ENCODE peak calls at places on chromosomes 11 and 22, in five cellular contexts. X, F, D, M and W are unnamed samples.

GRCh38 chr11:119363081-119363861 is 16.8 kb upstream of the MFRP start:
- DNase-seq in F (no peak), X (no peak), D (no peak), M (no peak), W (no peak)

GRCh38 chr22:40628354-40629042 is 8.0 kb downstream of the MRTFA start:
- DNase-seq in X (no peak), M (no peak), D (no peak), F (peak; percentile 57), W (peak; percentile 61)

GRCh38 chr11:2139118-2139490 is at the start of gene IGF2:
- DNase-seq in F (no peak), D (peak; percentile 58), X (peak; percentile 43), M (peak; percentile 84), W (no peak)

GRCh38 chr11:122155765-122156527 is 39.9 kb upstream of the BLID start:
- DNase-seq in M (no peak), D (no peak), F (no peak), X (no peak), W (no peak)

GRCh38 chr11:8080674-8081590 is at the start of gene TUB:
- DNase-seq in D (no peak), X (no peak), F (no peak), M (peak; percentile 97), W (no peak)

GRCh38 chr11:72969894-72970335 is 155.7 kb downstream of the ATG16L2 start:
- DNase-seq in M (no peak), X (no peak), F (peak; percentile 82), D (no peak), W (peak; percentile 88)

GRCh38 chr11:2688381-2689231 is 11.2 kb downstream of the KCNQ1OT1 start:
- DNase-seq in X (no peak), F (no peak), D (no peak), M (no peak), W (no peak)

GRCh38 chr11:11635456-11635855 is 13.7 kb upstream of the GALNT18 start:
- DNase-seq in F (no peak), X (no peak), D (no peak), M (no peak), W (no peak)

GRCh38 chr11:112227002-112227401 is 774 bp downstream of the PTS start:
- DNase-seq in X (no peak), D (peak; percentile 38), F (no peak), M (peak; percentile 35), W (peak; percentile 48)

GRCh38 chr22:20439556-20439927 is 1.9 kb upstream of the SCARF2 start:
- DNase-seq in F (no peak), D (no peak), X (no peak), M (no peak), W (no peak)

GRCh38 chr11:27058456-27058855 is 17.8 kb downstream of the BBOX1 start:
- DNase-seq in D (no peak), F (no peak), M (no peak), X (no peak), W (peak; percentile 6)

GRCh38 chr22:46830001-46830715 is 67.7 kb downstream of the TBC1D22A start:
- DNase-seq in M (peak; percentile 61), X (no peak), D (no peak), F (no peak), W (peak; percentile 52)

GRCh38 chr11:57131080-57131790 is 50.5 kb upstream of the LRRC55 start:
- DNase-seq in M (peak; percentile 25), X (peak; percentile 5), D (peak; percentile 24), F (no peak), W (peak; percentile 13)

GRCh38 chr11:121563900-121564822 is 111.4 kb upstream of the SORL1-AS1 start:
- DNase-seq in M (no peak), X (peak; percentile 50), D (no peak), F (no peak), W (peak; percentile 33)

GRCh38 chr11:96543177-96543576 is 153.4 kb downstream of the JRKL start:
- DNase-seq in D (no peak), X (no peak), F (no peak), M (no peak), W (no peak)

DNA sequence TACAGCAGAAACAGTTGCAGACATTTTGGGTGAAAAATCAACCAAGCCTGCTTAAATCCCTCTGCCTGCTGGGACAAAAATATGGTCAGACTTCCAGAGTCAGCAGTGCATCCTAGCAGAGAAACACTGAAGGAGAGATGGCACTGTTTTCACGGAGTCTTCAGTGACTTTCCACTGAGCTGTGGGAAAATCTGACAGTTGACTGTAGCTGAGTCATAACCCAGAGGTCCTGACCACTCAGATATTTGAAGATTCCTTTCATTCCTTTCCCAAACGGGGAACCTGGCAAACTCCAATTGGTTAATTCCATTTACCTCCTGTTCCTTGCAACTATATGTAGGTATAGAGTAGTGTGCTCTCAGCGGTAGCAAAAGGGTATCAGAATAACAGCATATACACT is 20.9 kb upstream of the UPB1 start:
- DNase-seq in X (peak; percentile 64), D (no peak), M (no peak), F (no peak), W (peak; percentile 92)
- TF ChIP-seq MXI1 in X (no peak), D (no peak), M (no peak), F (no peak), W (no peak)

GRCh38 chr22:49957826-49958461 is 2.6 kb upstream of the PIM3 start:
- DNase-seq in M (no peak), D (peak; percentile 30), X (no peak), F (no peak), W (no peak)
- H3K9ac ChIP-seq in M (no peak overlapping the region), D (no peak overlapping the region), X (peak overlapping the region; percentile 93), F (no peak overlapping the region), W (no peak overlapping the region)

GRCh38 chr11:18347471-18348125 is 25.2 kb downstream of the GTF2H1 start:
- DNase-seq in D (no peak), F (no peak), X (no peak), M (no peak), W (peak; percentile 92)

GRCh38 chr11:18352581-18352980 is 30.2 kb downstream of the GTF2H1 start:
- DNase-seq in M (no peak), F (no peak), D (no peak), X (no peak), W (peak; percentile 30)
- TF ChIP-seq MXI1 in M (no peak), F (no peak), D (no peak), X (no peak), W (no peak)

DNA sequence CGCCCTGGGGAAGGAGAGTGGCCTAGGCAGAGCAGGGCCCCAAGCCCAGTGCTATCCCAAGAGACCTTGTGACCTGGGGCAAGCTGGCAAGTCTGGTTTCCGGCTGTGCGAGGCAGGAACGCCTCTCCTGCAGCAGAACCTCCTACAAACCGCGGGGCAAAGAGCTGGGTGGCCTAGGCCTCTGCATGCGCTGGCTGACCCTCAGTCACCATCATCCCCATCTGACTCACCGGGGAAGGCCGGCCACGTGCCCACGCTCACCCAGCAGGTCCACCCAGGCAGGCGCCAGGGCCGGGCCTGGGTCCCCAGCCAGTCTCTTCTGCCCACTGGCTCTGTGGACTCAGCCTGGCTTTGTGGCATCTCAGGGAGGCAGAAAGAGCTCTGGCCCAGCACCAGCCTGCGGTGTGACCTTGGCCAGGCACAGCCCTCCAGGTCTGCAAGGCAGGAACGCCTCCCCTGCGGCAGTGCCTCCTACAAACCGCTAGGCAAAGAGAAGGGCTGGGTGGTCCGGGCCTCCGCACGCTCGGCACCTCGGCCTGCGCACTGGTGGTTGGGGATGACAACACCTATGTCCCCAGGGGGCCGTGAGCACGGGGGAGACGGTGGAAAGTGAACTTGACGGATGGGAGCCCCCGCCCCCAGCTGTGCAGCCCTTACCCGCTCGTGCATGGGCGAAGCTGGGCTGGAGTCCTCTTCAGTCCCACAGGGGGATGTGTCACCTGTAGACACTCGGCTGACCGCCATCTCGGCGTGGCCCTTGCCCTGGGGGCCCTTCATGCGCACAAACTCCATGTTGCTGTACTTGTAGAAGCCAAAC is 38.2 kb downstream of the KIAA0930 start:
- DNase-seq in D (no peak), M (no peak), X (no peak), F (no peak), W (peak; percentile 32)
- H3K9ac ChIP-seq in D (no peak overlapping the region), M (no peak overlapping the region), X (no peak overlapping the region), F (no peak overlapping the region), W (no peak overlapping the region)

DNA sequence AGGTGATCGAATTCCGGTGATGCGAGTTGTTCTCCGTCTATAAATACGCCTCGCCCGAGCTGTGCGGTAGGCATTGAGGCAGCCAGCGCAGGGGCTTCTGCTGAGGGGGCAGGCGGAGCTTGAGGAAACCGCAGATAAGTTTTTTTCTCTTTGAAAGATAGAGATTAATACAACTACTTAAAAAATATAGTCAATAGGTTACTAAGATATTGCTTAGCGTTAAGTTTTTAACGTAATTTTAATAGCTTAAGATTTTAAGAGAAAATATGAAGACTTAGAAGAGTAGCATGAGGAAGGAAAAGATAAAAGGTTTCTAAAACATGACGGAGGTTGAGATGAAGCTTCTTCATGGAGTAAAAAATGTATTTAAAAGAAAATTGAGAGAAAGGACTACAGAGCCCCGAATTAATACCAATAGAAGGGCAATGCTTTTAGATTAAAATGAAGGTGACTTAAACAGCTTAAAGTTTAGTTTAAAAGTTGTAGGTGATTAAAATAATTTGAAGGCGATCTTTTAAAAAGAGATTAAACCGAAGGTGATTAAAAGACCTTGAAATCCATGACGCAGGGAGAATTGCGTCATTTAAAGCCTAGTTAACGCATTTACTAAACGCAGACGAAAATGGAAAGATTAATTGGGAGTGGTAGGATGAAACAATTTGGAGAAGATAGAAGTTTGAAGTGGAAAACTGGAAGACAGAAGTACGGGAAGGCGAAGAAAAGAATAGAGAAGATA is at the start of gene MALAT1:
- DNase-seq in D (peak; percentile 59), X (peak; percentile 88), F (peak; percentile 82), M (peak; percentile 70), W (peak; percentile 94)
- TF ChIP-seq MXI1 in D (peak; percentile 78), X (peak; percentile 71), F (peak; percentile 56), M (peak; percentile 76), W (no peak)

GRCh38 chr11:64321533-64321932 is 3.6 kb downstream of the PRDX5 start:
- DNase-seq in F (no peak), D (no peak), X (no peak), M (no peak), W (peak; percentile 38)
- H3K9ac ChIP-seq in F (no peak overlapping the region), D (no peak overlapping the region), X (no peak overlapping the region), M (no peak overlapping the region), W (no peak overlapping the region)